ENCODE peak calls at places on chromosomes 4 and X, in four cellular contexts. One of them, this sample, is unnamed.

GRCh38 chrX:40145670-40146470 is 48.1 kb upstream of the BCOR start:
- DNase-seq in mammary epithelial cell: no peak
- DNase-seq in prostate gland: no peak
- DNase-seq in stomach: no peak
- DNase-seq in this sample: no peak

GRCh38 chrX:10017866-10018265 is 50.7 kb downstream of the CLDN34 start:
- DNase-seq in prostate gland: peak
- DNase-seq in stomach: no peak
- DNase-seq in mammary epithelial cell: peak
- DNase-seq in this sample: peak

GRCh38 chrX:22135171-22135711 is 103.1 kb downstream of the PHEX start:
- DNase-seq in stomach: no peak
- DNase-seq in mammary epithelial cell: peak
- DNase-seq in prostate gland: peak
- DNase-seq in this sample: peak

GRCh38 chrX:7801706-7802105 is 41.3 kb upstream of the VCX start:
- DNase-seq in stomach: no peak
- DNase-seq in mammary epithelial cell: no peak
- DNase-seq in prostate gland: no peak
- DNase-seq in this sample: no peak

GRCh38 chr4:86101841-86102240 is 258.0 kb downstream of the MAPK10 start:
- DNase-seq in prostate gland: no peak
- DNase-seq in mammary epithelial cell: no peak
- DNase-seq in stomach: no peak
- DNase-seq in this sample: no peak

GRCh38 chr4:138438608-138439007 is 196.5 kb upstream of the SLC7A11 start:
- DNase-seq in stomach: no peak
- DNase-seq in prostate gland: no peak
- DNase-seq in mammary epithelial cell: no peak
- DNase-seq in this sample: no peak

GRCh38 chr4:184289179-184289535 is 71.5 kb upstream of the ENPP6 start:
- DNase-seq in stomach: no peak
- DNase-seq in prostate gland: no peak
- DNase-seq in mammary epithelial cell: no peak
- DNase-seq in this sample: no peak

GRCh38 chr4:172996571-172997216 is 171.9 kb upstream of the GALNT7 start:
- DNase-seq in prostate gland: no peak
- DNase-seq in mammary epithelial cell: peak
- DNase-seq in stomach: no peak
- DNase-seq in this sample: peak

GRCh38 chrX:128781506-128781905 is 729.3 kb upstream of the ACTRT1 start:
- DNase-seq in prostate gland: peak
- DNase-seq in stomach: peak
- DNase-seq in mammary epithelial cell: no peak
- DNase-seq in this sample: peak

GRCh38 chr4:16508968-16509367 is 282.7 kb upstream of the TAPT1 start:
- DNase-seq in mammary epithelial cell: no peak
- DNase-seq in prostate gland: no peak
- DNase-seq in stomach: no peak
- DNase-seq in this sample: no peak

GRCh38 chrX:135596495-135596894 is 76.0 kb downstream of the INTS6L start:
- DNase-seq in mammary epithelial cell: peak
- DNase-seq in stomach: peak
- DNase-seq in prostate gland: no peak
- DNase-seq in this sample: peak

GRCh38 chr4:181618896-181619295 is 624.3 kb upstream of the TENM3 start:
- DNase-seq in prostate gland: no peak
- DNase-seq in mammary epithelial cell: no peak
- DNase-seq in stomach: no peak
- DNase-seq in this sample: no peak

GRCh38 chr4:16860506-16860905 is 37.9 kb downstream of the LDB2 start:
- DNase-seq in prostate gland: no peak
- DNase-seq in stomach: no peak
- DNase-seq in mammary epithelial cell: no peak
- DNase-seq in this sample: no peak

GRCh38 chr4:16117164-16117563 is 33.3 kb upstream of the PROM1 start:
- DNase-seq in prostate gland: no peak
- DNase-seq in stomach: no peak
- DNase-seq in mammary epithelial cell: no peak
- DNase-seq in this sample: no peak

GRCh38 chrX:44043496-44043895 is 70.3 kb upstream of the NDP start:
- DNase-seq in prostate gland: no peak
- DNase-seq in stomach: no peak
- DNase-seq in mammary epithelial cell: peak
- DNase-seq in this sample: no peak

GRCh38 chrX:26845051-26845450 is 618.1 kb downstream of the PPP4R3C start:
- DNase-seq in stomach: no peak
- DNase-seq in mammary epithelial cell: no peak
- DNase-seq in prostate gland: no peak
- DNase-seq in this sample: no peak

GRCh38 chr4:47972721-47973120 is 43.8 kb downstream of the CNGA1 start:
- DNase-seq in prostate gland: no peak
- DNase-seq in stomach: no peak
- DNase-seq in mammary epithelial cell: no peak
- DNase-seq in this sample: no peak

GRCh38 chrX:70292788-70293187 is 2.9 kb downstream of the KIF4A start:
- DNase-seq in mammary epithelial cell: no peak
- DNase-seq in prostate gland: no peak
- DNase-seq in stomach: no peak
- DNase-seq in this sample: no peak

GRCh38 chr4:6125103-6125651 is 75.2 kb downstream of the JAKMIP1 start:
- DNase-seq in prostate gland: no peak
- DNase-seq in mammary epithelial cell: no peak
- DNase-seq in stomach: no peak
- DNase-seq in this sample: no peak

GRCh38 chrX:17000751-17001150 is 54.3 kb downstream of the REPS2 start:
- DNase-seq in prostate gland: no peak
- DNase-seq in mammary epithelial cell: no peak
- DNase-seq in stomach: no peak
- DNase-seq in this sample: no peak

GRCh38 chrX:24167719-24168472 is 18.4 kb downstream of the ZFX start:
- DNase-seq in stomach: no peak
- DNase-seq in prostate gland: no peak
- DNase-seq in mammary epithelial cell: no peak
- DNase-seq in this sample: no peak

GRCh38 chr4:40514409-40515025 is 115.1 kb downstream of the RBM47 start:
- DNase-seq in stomach: peak
- DNase-seq in prostate gland: peak
- DNase-seq in mammary epithelial cell: no peak
- DNase-seq in this sample: peak

GRCh38 chr4:150570123-150570522 is 11.8 kb upstream of the MAB21L2 start:
- DNase-seq in mammary epithelial cell: no peak
- DNase-seq in stomach: no peak
- DNase-seq in prostate gland: no peak
- DNase-seq in this sample: no peak

GRCh38 chr4:150570862-150571261 is 11.1 kb upstream of the MAB21L2 start:
- DNase-seq in mammary epithelial cell: no peak
- DNase-seq in stomach: no peak
- DNase-seq in prostate gland: no peak
- DNase-seq in this sample: no peak

GRCh38 chr4:150562751-150563150 is 19.2 kb upstream of the MAB21L2 start:
- DNase-seq in prostate gland: no peak
- DNase-seq in stomach: no peak
- DNase-seq in mammary epithelial cell: no peak
- DNase-seq in this sample: no peak

GRCh38 chr4:150569384-150569987 is 12.5 kb upstream of the MAB21L2 start:
- DNase-seq in stomach: no peak
- DNase-seq in mammary epithelial cell: peak
- DNase-seq in prostate gland: no peak
- DNase-seq in this sample: no peak

DNA sequence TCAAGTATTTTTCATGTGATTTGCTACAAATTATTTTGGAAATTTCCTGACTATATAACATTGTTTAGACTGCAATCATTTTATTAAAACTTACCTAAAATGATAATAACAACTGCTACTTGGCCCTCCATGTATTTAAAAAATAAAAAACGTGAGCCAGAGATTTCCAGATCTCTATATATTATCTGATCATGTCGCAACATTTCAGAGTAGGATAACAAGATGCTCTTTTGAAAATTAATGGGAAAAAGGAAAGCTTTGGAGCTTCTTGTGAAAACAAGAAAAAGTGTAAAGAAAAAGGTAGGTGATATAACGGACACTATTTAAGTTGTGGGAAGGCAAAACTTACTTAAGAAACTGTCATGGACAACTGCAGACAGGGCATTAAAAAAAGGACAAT is 14.9 kb upstream of the MAB21L2 start:
- DNase-seq in stomach: no peak
- DNase-seq in mammary epithelial cell: no peak
- DNase-seq in prostate gland: no peak
- DNase-seq in this sample: no peak
- H3K27ac ChIP-seq in stomach: no peak
- H3K27ac ChIP-seq in mammary epithelial cell: no peak
- H3K27ac ChIP-seq in prostate gland: no peak
- H3K27ac ChIP-seq in this sample: no peak

GRCh38 chr4:41957634-41958033 is 22.4 kb downstream of the TMEM33 start:
- DNase-seq in stomach: no peak
- DNase-seq in prostate gland: no peak
- DNase-seq in mammary epithelial cell: no peak
- DNase-seq in this sample: peak
- TF ChIP-seq CTCF in stomach: no peak
- TF ChIP-seq CTCF in prostate gland: no peak
- TF ChIP-seq CTCF in mammary epithelial cell: peak
- TF ChIP-seq CTCF in this sample: peak

DNA sequence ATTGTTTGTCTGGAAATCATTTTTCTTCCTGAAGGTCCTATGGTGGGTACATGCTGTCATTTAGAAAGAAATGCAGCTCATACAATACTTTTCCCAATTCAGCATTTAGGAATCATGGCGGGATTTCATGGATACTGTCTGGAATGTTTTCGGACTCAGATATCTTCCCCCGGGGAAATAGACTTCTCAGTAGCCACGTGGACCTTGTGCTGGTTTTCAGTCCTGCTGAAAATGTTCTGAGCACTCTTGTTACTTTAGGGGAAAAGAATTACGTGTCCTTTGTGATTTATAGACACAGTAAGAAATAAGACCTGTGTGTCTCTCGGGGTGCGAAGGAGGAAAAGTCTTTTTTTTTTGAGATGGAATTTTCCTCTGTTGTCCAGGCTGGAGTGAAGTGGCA is 3.8 kb downstream of the CD99 start:
- DNase-seq in mammary epithelial cell: no peak
- DNase-seq in stomach: no peak
- DNase-seq in prostate gland: no peak
- DNase-seq in this sample: no peak
- H3K27ac ChIP-seq in mammary epithelial cell: no peak
- H3K27ac ChIP-seq in stomach: no peak
- H3K27ac ChIP-seq in prostate gland: peak
- H3K27ac ChIP-seq in this sample: no peak

GRCh38 chrX:50456712-50457484 is 13.7 kb downstream of the DGKK start:
- DNase-seq in mammary epithelial cell: no peak
- DNase-seq in prostate gland: no peak
- DNase-seq in stomach: no peak
- DNase-seq in this sample: no peak
- TF ChIP-seq CTCF in mammary epithelial cell: no peak
- TF ChIP-seq CTCF in prostate gland: no peak
- TF ChIP-seq CTCF in stomach: no peak
- TF ChIP-seq CTCF in this sample: no peak

GRCh38 chrX:129932792-129933321 is 26.9 kb downstream of the UTP14A start:
- DNase-seq in stomach: no peak
- DNase-seq in mammary epithelial cell: no peak
- DNase-seq in prostate gland: no peak
- DNase-seq in this sample: no peak
- H3K27ac ChIP-seq in stomach: peak
- H3K27ac ChIP-seq in mammary epithelial cell: no peak
- H3K27ac ChIP-seq in prostate gland: peak
- H3K27ac ChIP-seq in this sample: peak